ENCODE peak calls at places on chromosome 1, in eight cellular contexts. One of them, this sample, is unnamed.
A peak's percentile ranks its signal among the peaks of the same experiment; 100 is the strongest.

GRCh38 chr1:36053978-36054377 is 29.9 kb upstream of the TEKT2 start:
- DNase-seq in DND-41: no peak
- DNase-seq in cardiac muscle cell: no peak
- DNase-seq in CD4-positive, alpha-beta memory T cell: no peak
- DNase-seq in CD8-positive, alpha-beta T cell: no peak
- DNase-seq in neuronal stem cell: no peak
- DNase-seq in NT2/D1: no peak
- DNase-seq in uterus: no peak
- DNase-seq in this sample: no peak

GRCh38 chr1:30696831-30697230 is 26.6 kb downstream of the MATN1 start:
- DNase-seq in cardiac muscle cell: no peak
- DNase-seq in uterus: peak; percentile 18
- DNase-seq in DND-41: no peak
- DNase-seq in CD4-positive, alpha-beta memory T cell: no peak
- DNase-seq in neuronal stem cell: no peak
- DNase-seq in NT2/D1: no peak
- DNase-seq in CD8-positive, alpha-beta T cell: no peak
- DNase-seq in this sample: no peak

GRCh38 chr1:182845894-182846293 is 6.7 kb downstream of the DHX9 start:
- DNase-seq in NT2/D1: no peak
- DNase-seq in DND-41: no peak
- DNase-seq in cardiac muscle cell: no peak
- DNase-seq in CD4-positive, alpha-beta memory T cell: no peak
- DNase-seq in CD8-positive, alpha-beta T cell: no peak
- DNase-seq in neuronal stem cell: no peak
- DNase-seq in uterus: no peak
- DNase-seq in this sample: no peak

GRCh38 chr1:94061513-94062443 is 59.2 kb downstream of the ABCA4 start:
- DNase-seq in uterus: peak; percentile 65
- DNase-seq in DND-41: peak; percentile 70
- DNase-seq in NT2/D1: no peak
- DNase-seq in cardiac muscle cell: peak; percentile 89
- DNase-seq in CD4-positive, alpha-beta memory T cell: no peak
- DNase-seq in neuronal stem cell: peak; percentile 61
- DNase-seq in CD8-positive, alpha-beta T cell: no peak
- DNase-seq in this sample: no peak

GRCh38 chr1:247288341-247288740 is 32.5 kb downstream of the VN1R5 start:
- DNase-seq in CD4-positive, alpha-beta memory T cell: no peak
- DNase-seq in DND-41: no peak
- DNase-seq in cardiac muscle cell: no peak
- DNase-seq in NT2/D1: no peak
- DNase-seq in uterus: no peak
- DNase-seq in neuronal stem cell: no peak
- DNase-seq in CD8-positive, alpha-beta T cell: no peak
- DNase-seq in this sample: no peak

GRCh38 chr1:18385239-18385790 is 95.4 kb upstream of the KLHDC7A start:
- DNase-seq in cardiac muscle cell: peak; percentile 58
- DNase-seq in uterus: no peak
- DNase-seq in DND-41: no peak
- DNase-seq in NT2/D1: no peak
- DNase-seq in CD8-positive, alpha-beta T cell: no peak
- DNase-seq in neuronal stem cell: no peak
- DNase-seq in CD4-positive, alpha-beta memory T cell: no peak
- DNase-seq in this sample: no peak

GRCh38 chr1:213564215-213564659 is 423.5 kb upstream of the PROX1 start:
- DNase-seq in uterus: no peak
- DNase-seq in CD4-positive, alpha-beta memory T cell: no peak
- DNase-seq in cardiac muscle cell: no peak
- DNase-seq in DND-41: no peak
- DNase-seq in NT2/D1: peak; percentile 61
- DNase-seq in CD8-positive, alpha-beta T cell: no peak
- DNase-seq in neuronal stem cell: peak; percentile 3
- DNase-seq in this sample: no peak

GRCh38 chr1:1442069-1442770 is 6.7 kb downstream of the VWA1 start:
- DNase-seq in DND-41: no peak
- DNase-seq in CD8-positive, alpha-beta T cell: no peak
- DNase-seq in uterus: no peak
- DNase-seq in NT2/D1: no peak
- DNase-seq in CD4-positive, alpha-beta memory T cell: no peak
- DNase-seq in cardiac muscle cell: no peak
- DNase-seq in neuronal stem cell: no peak
- DNase-seq in this sample: no peak

GRCh38 chr1:226903819-226904710 is 33.6 kb downstream of the PSEN2 start:
- DNase-seq in DND-41: no peak
- DNase-seq in CD8-positive, alpha-beta T cell: no peak
- DNase-seq in uterus: peak; percentile 80
- DNase-seq in NT2/D1: no peak
- DNase-seq in CD4-positive, alpha-beta memory T cell: no peak
- DNase-seq in cardiac muscle cell: peak; percentile 90
- DNase-seq in neuronal stem cell: no peak
- DNase-seq in this sample: no peak

GRCh38 chr1:221987860-221988520 is 246.1 kb upstream of the DUSP10 start:
- DNase-seq in NT2/D1: no peak
- DNase-seq in uterus: no peak
- DNase-seq in cardiac muscle cell: peak; percentile 59
- DNase-seq in CD8-positive, alpha-beta T cell: no peak
- DNase-seq in neuronal stem cell: no peak
- DNase-seq in CD4-positive, alpha-beta memory T cell: no peak
- DNase-seq in DND-41: no peak
- DNase-seq in this sample: no peak

GRCh38 chr1:160808289-160808688 is 12.3 kb downstream of the LY9 start:
- DNase-seq in CD8-positive, alpha-beta T cell: no peak
- DNase-seq in DND-41: no peak
- DNase-seq in CD4-positive, alpha-beta memory T cell: no peak
- DNase-seq in neuronal stem cell: no peak
- DNase-seq in NT2/D1: no peak
- DNase-seq in cardiac muscle cell: no peak
- DNase-seq in uterus: no peak
- DNase-seq in this sample: no peak

GRCh38 chr1:160806109-160806665 is 10.2 kb downstream of the LY9 start:
- DNase-seq in neuronal stem cell: no peak
- DNase-seq in CD4-positive, alpha-beta memory T cell: no peak
- DNase-seq in cardiac muscle cell: no peak
- DNase-seq in NT2/D1: no peak
- DNase-seq in DND-41: no peak
- DNase-seq in CD8-positive, alpha-beta T cell: no peak
- DNase-seq in uterus: no peak
- DNase-seq in this sample: no peak

GRCh38 chr1:160807242-160807641 is 11.3 kb downstream of the LY9 start:
- DNase-seq in CD8-positive, alpha-beta T cell: no peak
- DNase-seq in CD4-positive, alpha-beta memory T cell: no peak
- DNase-seq in cardiac muscle cell: no peak
- DNase-seq in NT2/D1: no peak
- DNase-seq in neuronal stem cell: no peak
- DNase-seq in DND-41: no peak
- DNase-seq in uterus: no peak
- DNase-seq in this sample: no peak

GRCh38 chr1:160807738-160808137 is 11.8 kb downstream of the LY9 start:
- DNase-seq in DND-41: no peak
- DNase-seq in uterus: no peak
- DNase-seq in CD8-positive, alpha-beta T cell: no peak
- DNase-seq in neuronal stem cell: no peak
- DNase-seq in cardiac muscle cell: no peak
- DNase-seq in CD4-positive, alpha-beta memory T cell: no peak
- DNase-seq in NT2/D1: no peak
- DNase-seq in this sample: no peak

DNA sequence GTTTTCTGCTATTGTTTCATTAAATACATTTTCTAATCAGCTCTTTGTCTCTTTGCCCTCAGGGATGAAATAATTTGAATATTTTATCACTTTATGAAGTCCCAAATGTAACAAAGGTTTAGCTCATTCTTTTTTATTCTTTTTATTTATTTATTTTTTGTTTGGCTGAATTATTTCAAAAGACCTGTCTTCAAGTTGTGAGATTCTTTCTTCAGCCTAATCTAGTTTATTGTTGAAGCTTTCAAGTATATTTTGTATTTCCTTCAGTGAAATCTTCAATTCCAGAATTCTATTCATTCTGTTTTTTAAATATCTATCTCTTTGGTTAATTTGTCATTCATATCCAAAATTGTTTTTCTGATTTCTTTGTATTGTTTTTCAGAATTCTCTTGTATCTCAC is 10.8 kb downstream of the LY9 start:
- DNase-seq in DND-41: no peak
- DNase-seq in uterus: no peak
- DNase-seq in cardiac muscle cell: no peak
- DNase-seq in CD8-positive, alpha-beta T cell: no peak
- DNase-seq in NT2/D1: no peak
- DNase-seq in CD4-positive, alpha-beta memory T cell: no peak
- DNase-seq in neuronal stem cell: no peak
- DNase-seq in this sample: no peak
- H3K9me3 ChIP-seq in DND-41: peaks cover 17% of the 10 kb centered on the region
- H3K9me3 ChIP-seq in uterus: peaks cover 7% of the 10 kb centered on the region
- H3K9me3 ChIP-seq in cardiac muscle cell: no peaks in the 10 kb centered on the region
- H3K9me3 ChIP-seq in CD8-positive, alpha-beta T cell: peaks cover 5% of the 10 kb centered on the region
- H3K9me3 ChIP-seq in NT2/D1: peaks cover 27% of the 10 kb centered on the region
- H3K9me3 ChIP-seq in CD4-positive, alpha-beta memory T cell: no peaks in the 10 kb centered on the region
- H3K9me3 ChIP-seq in neuronal stem cell: peaks cover 9% of the 10 kb centered on the region
- H3K9me3 ChIP-seq in this sample: no peaks in the 10 kb centered on the region

DNA sequence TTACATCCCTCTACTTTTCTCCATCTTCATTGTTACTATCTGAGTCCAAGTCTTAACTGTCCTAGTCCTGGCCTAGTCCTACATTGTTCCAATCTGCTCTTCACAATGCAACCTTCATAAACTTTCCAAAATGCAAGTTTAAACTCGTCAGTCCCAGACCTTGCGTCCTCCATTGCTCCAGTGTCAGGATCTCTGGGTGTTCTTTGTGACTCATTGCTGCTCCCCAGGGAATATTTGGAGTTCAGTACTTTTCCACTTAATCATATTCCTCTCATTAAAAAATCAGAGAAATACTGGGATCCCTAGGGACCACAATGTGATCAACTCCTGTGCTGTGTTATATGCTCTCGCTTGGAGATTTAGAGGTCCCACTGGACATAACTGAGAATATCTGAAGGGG is 18.0 kb upstream of the KPRP start:
- DNase-seq in neuronal stem cell: no peak
- DNase-seq in uterus: no peak
- DNase-seq in cardiac muscle cell: no peak
- DNase-seq in NT2/D1: no peak
- DNase-seq in CD4-positive, alpha-beta memory T cell: no peak
- DNase-seq in CD8-positive, alpha-beta T cell: no peak
- DNase-seq in DND-41: no peak
- DNase-seq in this sample: no peak
- H3K9me3 ChIP-seq in neuronal stem cell: peaks cover 28% of the 10 kb centered on the region
- H3K9me3 ChIP-seq in uterus: no peaks in the 10 kb centered on the region
- H3K9me3 ChIP-seq in cardiac muscle cell: no peaks in the 10 kb centered on the region
- H3K9me3 ChIP-seq in NT2/D1: no peaks in the 10 kb centered on the region
- H3K9me3 ChIP-seq in CD4-positive, alpha-beta memory T cell: no peaks in the 10 kb centered on the region
- H3K9me3 ChIP-seq in CD8-positive, alpha-beta T cell: no peaks in the 10 kb centered on the region
- H3K9me3 ChIP-seq in DND-41: no peaks in the 10 kb centered on the region
- H3K9me3 ChIP-seq in this sample: no peaks in the 10 kb centered on the region

DNA sequence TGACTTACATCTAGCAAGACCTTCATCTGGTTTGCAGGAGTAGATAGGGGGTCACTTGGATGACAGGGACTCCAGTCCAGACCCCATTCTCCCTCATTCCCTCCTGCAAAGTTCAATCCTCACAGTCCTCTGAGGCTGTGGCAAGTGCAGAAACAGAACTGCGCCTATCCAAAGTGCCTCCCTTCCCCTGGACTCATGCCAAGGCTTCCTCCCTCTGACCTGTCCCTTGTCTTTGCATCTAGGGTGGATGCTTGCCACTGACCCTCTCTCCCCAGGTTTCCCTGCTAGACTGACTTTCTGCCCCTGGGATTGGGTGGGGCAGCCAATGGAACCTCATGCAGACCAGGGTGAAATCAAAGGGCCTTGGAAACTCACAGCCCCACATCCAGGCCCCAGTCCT is 18.7 kb downstream of the PRAMEF1 start:
- DNase-seq in neuronal stem cell: no peak
- DNase-seq in cardiac muscle cell: no peak
- DNase-seq in NT2/D1: no peak
- DNase-seq in DND-41: no peak
- DNase-seq in CD4-positive, alpha-beta memory T cell: no peak
- DNase-seq in uterus: no peak
- DNase-seq in CD8-positive, alpha-beta T cell: no peak
- DNase-seq in this sample: no peak
- H3K9me3 ChIP-seq in neuronal stem cell: peaks cover 22% of the 10 kb centered on the region
- H3K9me3 ChIP-seq in cardiac muscle cell: no peaks in the 10 kb centered on the region
- H3K9me3 ChIP-seq in NT2/D1: no peaks in the 10 kb centered on the region
- H3K9me3 ChIP-seq in DND-41: no peaks in the 10 kb centered on the region
- H3K9me3 ChIP-seq in CD4-positive, alpha-beta memory T cell: no peaks in the 10 kb centered on the region
- H3K9me3 ChIP-seq in uterus: no peaks in the 10 kb centered on the region
- H3K9me3 ChIP-seq in CD8-positive, alpha-beta T cell: no peaks in the 10 kb centered on the region
- H3K9me3 ChIP-seq in this sample: peaks cover 2% of the 10 kb centered on the region

GRCh38 chr1:110961902-110962301 is 1.8 kb downstream of the LRIF1 start:
- DNase-seq in NT2/D1: no peak
- DNase-seq in CD4-positive, alpha-beta memory T cell: no peak
- DNase-seq in CD8-positive, alpha-beta T cell: no peak
- DNase-seq in cardiac muscle cell: no peak
- DNase-seq in uterus: no peak
- DNase-seq in neuronal stem cell: no peak
- DNase-seq in DND-41: no peak
- DNase-seq in this sample: no peak

GRCh38 chr1:110963666-110964399 is at the start of gene LRIF1:
- DNase-seq in cardiac muscle cell: peak; percentile 100
- DNase-seq in uterus: peak; percentile 98
- DNase-seq in DND-41: peak; percentile 100
- DNase-seq in neuronal stem cell: peak; percentile 91
- DNase-seq in CD8-positive, alpha-beta T cell: peak; percentile 100
- DNase-seq in CD4-positive, alpha-beta memory T cell: peak; percentile 100
- DNase-seq in NT2/D1: peak; percentile 100
- DNase-seq in this sample: peak; percentile 99

GRCh38 chr1:110964400-110964903 is 730 bp upstream of the LRIF1 start:
- DNase-seq in cardiac muscle cell: no peak
- DNase-seq in CD4-positive, alpha-beta memory T cell: no peak
- DNase-seq in DND-41: no peak
- DNase-seq in NT2/D1: no peak
- DNase-seq in neuronal stem cell: no peak
- DNase-seq in CD8-positive, alpha-beta T cell: no peak
- DNase-seq in uterus: no peak
- DNase-seq in this sample: no peak

GRCh38 chr1:110960777-110961420 is 2.8 kb downstream of the LRIF1 start:
- DNase-seq in cardiac muscle cell: no peak
- DNase-seq in CD4-positive, alpha-beta memory T cell: no peak
- DNase-seq in neuronal stem cell: no peak
- DNase-seq in DND-41: no peak
- DNase-seq in uterus: no peak
- DNase-seq in CD8-positive, alpha-beta T cell: no peak
- DNase-seq in NT2/D1: no peak
- DNase-seq in this sample: no peak

DNA sequence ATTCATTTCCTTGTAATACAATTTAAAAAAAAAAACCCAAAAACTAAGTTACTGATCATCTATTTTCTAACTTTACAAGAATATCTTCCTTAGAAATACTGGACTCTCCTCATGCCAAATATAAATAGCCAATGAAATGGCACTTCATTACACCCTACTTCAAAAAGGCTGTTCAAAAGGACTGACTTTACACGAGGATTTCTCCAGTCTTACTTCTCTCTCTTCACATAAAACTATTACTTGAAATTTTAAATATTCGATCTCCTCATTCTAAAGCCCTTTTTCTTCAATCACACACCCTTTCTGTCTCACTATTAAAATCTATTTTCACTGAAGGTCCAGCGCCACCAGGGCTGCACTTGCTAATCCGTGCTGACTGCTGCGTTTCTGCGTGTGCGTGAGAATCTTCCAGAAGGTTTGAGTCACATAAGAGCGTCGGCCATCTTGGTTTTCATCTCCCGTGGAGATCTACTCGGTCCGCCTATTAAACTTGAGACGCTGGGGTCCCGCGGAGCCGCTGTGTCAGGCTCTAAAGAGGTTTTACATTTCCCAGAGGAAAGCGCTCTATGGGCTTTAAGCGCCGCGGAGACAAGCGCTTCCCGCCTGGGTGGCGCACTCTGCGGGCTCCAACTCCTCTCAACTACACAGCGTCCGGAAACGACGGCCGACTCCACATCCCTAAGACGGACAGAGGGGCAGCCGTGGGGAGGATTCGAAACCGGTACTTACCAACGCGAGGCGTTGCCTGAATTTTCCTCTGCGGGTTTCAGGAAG is 643 bp downstream of the LRIF1 start:
- DNase-seq in cardiac muscle cell: peak; percentile 88
- DNase-seq in NT2/D1: peak; percentile 58
- DNase-seq in CD4-positive, alpha-beta memory T cell: peak; percentile 58
- DNase-seq in CD8-positive, alpha-beta T cell: peak; percentile 33
- DNase-seq in DND-41: peak; percentile 72
- DNase-seq in neuronal stem cell: peak; percentile 38
- DNase-seq in uterus: peak; percentile 30
- DNase-seq in this sample: peak; percentile 29
- H3K9me3 ChIP-seq in cardiac muscle cell: no peaks in the 10 kb centered on the region
- H3K9me3 ChIP-seq in NT2/D1: peaks cover 37% of the 10 kb centered on the region
- H3K9me3 ChIP-seq in CD4-positive, alpha-beta memory T cell: no peaks in the 10 kb centered on the region
- H3K9me3 ChIP-seq in CD8-positive, alpha-beta T cell: peaks cover 12% of the 10 kb centered on the region
- H3K9me3 ChIP-seq in DND-41: peaks cover 5% of the 10 kb centered on the region
- H3K9me3 ChIP-seq in neuronal stem cell: no peaks in the 10 kb centered on the region
- H3K9me3 ChIP-seq in uterus: peaks cover 4% of the 10 kb centered on the region
- H3K9me3 ChIP-seq in this sample: peaks cover 18% of the 10 kb centered on the region